ENCODE peak calls at places on chromosomes 6 and 20, in eight cellular contexts. Y is mammary epithelial cell, K is endothelial cell of umbilical vein, G is PC-3, I is fibroblast of lung, M is hepatocyte, H is GM23338, F is DND-41. Z is an unnamed sample.

GRCh38 chr6:21109421-21110178 is 484.0 kb upstream of the SOX4 start:
- DNase-seq in K (peak), F (no peak), H (no peak), I (peak), Y (peak), G (peak), M (no peak), Z (peak)

GRCh38 chr20:41862023-41862422 is 243.8 kb upstream of the CHD6 start:
- DNase-seq in Y (no peak), H (peak), G (no peak), M (no peak), F (no peak), K (no peak), I (no peak), Z (no peak)

GRCh38 chr6:158431036-158431435 is 118.8 kb downstream of the TULP4 start:
- DNase-seq in M (no peak), I (no peak), H (no peak), Y (no peak), G (no peak), F (no peak), K (no peak), Z (no peak)

GRCh38 chr20:7091655-7092054 is 324.2 kb downstream of the BMP2 start:
- DNase-seq in F (no peak), K (no peak), I (no peak), G (no peak), Y (no peak), M (no peak), H (no peak), Z (no peak)

GRCh38 chr20:63690001-63690897 is 6.2 kb upstream of the TNFRSF6B start:
- DNase-seq in F (no peak), I (no peak), Y (no peak), K (no peak), H (no peak), M (no peak), G (no peak), Z (no peak)

GRCh38 chr6:107977283-107977682 is 19.3 kb upstream of the SEC63 start:
- DNase-seq in G (peak), I (peak), Y (peak), H (peak), M (peak), F (no peak), K (peak), Z (peak)

GRCh38 chr20:56328861-56329260 is 29.9 kb upstream of the FAM210B start:
- DNase-seq in F (peak), M (peak), H (no peak), I (no peak), G (peak), Y (peak), K (no peak), Z (peak)

GRCh38 chr6:71190809-71191208 is 97.8 kb upstream of the OGFRL1 start:
- DNase-seq in I (peak), G (peak), M (peak), F (no peak), Y (peak), K (peak), H (peak), Z (peak)

GRCh38 chr6:65569505-65569904 is 137.5 kb downstream of the EYS start:
- DNase-seq in K (no peak), H (peak), I (no peak), F (no peak), Y (no peak), G (peak), M (no peak), Z (no peak)

GRCh38 chr6:1878330-1878729 is 268.6 kb downstream of the FOXC1 start:
- DNase-seq in I (no peak), H (no peak), Y (no peak), F (no peak), G (no peak), K (no peak), M (no peak), Z (no peak)

DNA sequence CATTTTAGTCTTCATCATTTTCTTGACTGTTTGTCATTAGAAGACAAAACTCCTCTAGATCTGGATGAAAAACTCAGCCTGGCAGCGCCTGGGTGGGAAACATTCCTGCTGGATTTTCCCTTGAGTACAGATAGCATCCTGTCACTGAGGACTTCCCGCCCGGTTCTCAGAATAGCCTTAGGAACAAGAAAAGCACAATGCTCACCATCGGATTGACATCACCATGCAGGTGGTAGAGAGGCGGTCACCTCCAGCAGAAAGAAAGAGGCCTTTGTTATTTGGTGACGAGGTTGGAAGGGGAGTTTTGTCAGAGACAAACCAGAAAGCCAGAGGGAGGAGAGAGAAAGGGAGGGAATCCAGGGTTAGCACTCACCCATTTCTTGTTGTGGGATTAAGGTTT is 39.8 kb downstream of the KIF25 start:
- DNase-seq in Y (peak), M (no peak), K (no peak), H (no peak), I (no peak), G (no peak), F (no peak), Z (no peak)
- TF ChIP-seq EZH2 in Y (no peak), M (no peak), K (no peak), H (no peak), I (no peak), G (no peak), F (no peak), Z (no peak)

GRCh38 chr6:98117072-98117471 is 717.3 kb upstream of the POU3F2 start:
- DNase-seq in F (no peak), G (no peak), Y (no peak), H (no peak), K (no peak), I (no peak), M (no peak), Z (no peak)
- H3K27ac ChIP-seq in F (no peak), G (no peak), Y (no peak), H (no peak), K (no peak), I (no peak), M (no peak), Z (no peak)

GRCh38 chr6:3283641-3284435 is 25.1 kb downstream of the PSMG4 start:
- DNase-seq in G (no peak), K (no peak), M (no peak), Y (no peak), H (no peak), I (no peak), F (no peak), Z (no peak)

GRCh38 chr6:3284436-3284876 is 25.7 kb downstream of the PSMG4 start:
- DNase-seq in G (no peak), F (no peak), K (no peak), H (no peak), I (no peak), Y (no peak), M (no peak), Z (peak)

GRCh38 chr6:3281669-3282460 is 23.1 kb downstream of the PSMG4 start:
- DNase-seq in Y (peak), K (peak), F (no peak), H (peak), I (peak), G (peak), M (no peak), Z (peak)

GRCh38 chr6:3282461-3283236 is 23.9 kb downstream of the PSMG4 start:
- DNase-seq in I (no peak), H (no peak), G (no peak), Y (no peak), K (no peak), M (no peak), F (no peak), Z (no peak)

GRCh38 chr6:3283241-3283640 is 24.5 kb downstream of the PSMG4 start:
- DNase-seq in F (no peak), I (no peak), H (no peak), Y (no peak), M (no peak), G (no peak), K (no peak), Z (no peak)
- TF ChIP-seq EZH2 in F (no peak), I (no peak), H (no peak), Y (no peak), M (no peak), G (no peak), K (no peak), Z (no peak)

GRCh38 chr20:3927486-3928291 is 38.5 kb downstream of the PANK2 start:
- DNase-seq in G (no peak), K (no peak), H (peak), F (no peak), I (peak), M (peak), Y (no peak), Z (no peak)
- H3K27ac ChIP-seq in G (no peak), K (no peak), H (peak), F (peak), I (peak), M (peak), Y (no peak), Z (peak)

GRCh38 chr6:134351615-134352474 is 33.9 kb upstream of the SGK1 start:
- DNase-seq in H (peak), F (peak), G (no peak), K (no peak), I (no peak), Y (no peak), M (no peak), Z (no peak)
- TF ChIP-seq EZH2 in H (no peak), F (no peak), G (no peak), K (no peak), I (no peak), Y (no peak), M (no peak), Z (no peak)